ENCODE peak calls at places on chromosomes 11 and 22, in four cellular contexts. One of them, this sample, is unnamed.

GRCh38 chr11:8258771-8259170 is 4.9 kb downstream of the LMO1 start:
- DNase-seq in left ventricle myocardium inferior: no peak
- DNase-seq in kidney epithelial cell: peak
- DNase-seq in astrocyte of the spinal cord: peak
- DNase-seq in this sample: peak

GRCh38 chr11:92413757-92414513 is 189.3 kb downstream of the FAT3 start:
- DNase-seq in left ventricle myocardium inferior: no peak
- DNase-seq in kidney epithelial cell: no peak
- DNase-seq in astrocyte of the spinal cord: no peak
- DNase-seq in this sample: no peak

GRCh38 chr11:57248780-57249383 is 11.8 kb upstream of the APLNR start:
- DNase-seq in astrocyte of the spinal cord: peak
- DNase-seq in kidney epithelial cell: no peak
- DNase-seq in left ventricle myocardium inferior: peak
- DNase-seq in this sample: peak

GRCh38 chr11:128379587-128380279 is 207.6 kb downstream of the ETS1 start:
- DNase-seq in kidney epithelial cell: no peak
- DNase-seq in astrocyte of the spinal cord: no peak
- DNase-seq in left ventricle myocardium inferior: no peak
- DNase-seq in this sample: no peak

GRCh38 chr22:23690713-23691112 is at the start of gene RGL4:
- DNase-seq in kidney epithelial cell: no peak
- DNase-seq in left ventricle myocardium inferior: no peak
- DNase-seq in astrocyte of the spinal cord: no peak
- DNase-seq in this sample: no peak

GRCh38 chr11:1546536-1547466 is 25.3 kb downstream of the DUSP8 start:
- DNase-seq in astrocyte of the spinal cord: no peak
- DNase-seq in left ventricle myocardium inferior: no peak
- DNase-seq in kidney epithelial cell: no peak
- DNase-seq in this sample: peak

GRCh38 chr22:39284983-39285382 is 34.4 kb downstream of the RPL3 start:
- DNase-seq in kidney epithelial cell: no peak
- DNase-seq in left ventricle myocardium inferior: no peak
- DNase-seq in astrocyte of the spinal cord: no peak
- DNase-seq in this sample: no peak

GRCh38 chr11:132312616-132313210 is 942.3 kb downstream of the NTM start:
- DNase-seq in kidney epithelial cell: no peak
- DNase-seq in astrocyte of the spinal cord: peak
- DNase-seq in left ventricle myocardium inferior: no peak
- DNase-seq in this sample: peak

GRCh38 chr11:68956142-68956541 is 24.6 kb downstream of the MRGPRD start:
- DNase-seq in astrocyte of the spinal cord: no peak
- DNase-seq in left ventricle myocardium inferior: no peak
- DNase-seq in kidney epithelial cell: no peak
- DNase-seq in this sample: no peak

GRCh38 chr11:113274708-113275582 is 39.4 kb upstream of the TTC12 start:
- DNase-seq in kidney epithelial cell: no peak
- DNase-seq in astrocyte of the spinal cord: no peak
- DNase-seq in left ventricle myocardium inferior: no peak
- DNase-seq in this sample: no peak
- TF ChIP-seq CTCF in kidney epithelial cell: peak
- TF ChIP-seq CTCF in astrocyte of the spinal cord: peak
- TF ChIP-seq CTCF in left ventricle myocardium inferior: peak
- TF ChIP-seq CTCF in this sample: no peak

DNA sequence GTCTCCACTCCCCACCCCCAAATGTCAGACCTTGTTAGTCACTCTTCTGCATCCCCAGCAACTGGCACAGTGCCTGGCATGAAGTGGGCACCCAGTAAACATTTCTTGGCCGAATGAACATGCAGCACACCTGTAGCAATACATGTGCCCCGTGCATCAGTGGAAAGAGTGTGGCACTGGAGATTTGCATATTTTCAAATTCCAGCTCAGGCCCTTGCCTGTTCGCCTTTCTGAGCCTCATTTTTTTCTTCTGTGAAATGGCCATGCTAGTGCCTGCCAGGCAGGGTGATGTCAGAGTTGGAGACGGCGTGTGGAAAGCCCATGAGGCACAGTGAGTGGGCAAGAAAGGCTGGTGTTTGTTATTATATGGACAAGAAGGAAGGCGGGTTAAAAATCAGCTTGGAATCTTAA is 38.7 kb downstream of the CD82 start:
- DNase-seq in left ventricle myocardium inferior: no peak
- DNase-seq in kidney epithelial cell: no peak
- DNase-seq in astrocyte of the spinal cord: no peak
- DNase-seq in this sample: no peak
- H3K4me3 ChIP-seq in left ventricle myocardium inferior: no peak
- H3K4me3 ChIP-seq in kidney epithelial cell: no peak
- H3K4me3 ChIP-seq in astrocyte of the spinal cord: no peak
- H3K4me3 ChIP-seq in this sample: no peak

GRCh38 chr11:70761094-70761905 is 363.0 kb downstream of the CTTN start:
- DNase-seq in astrocyte of the spinal cord: no peak
- DNase-seq in kidney epithelial cell: no peak
- DNase-seq in left ventricle myocardium inferior: no peak
- DNase-seq in this sample: no peak
- TF ChIP-seq CTCF in astrocyte of the spinal cord: no peak
- TF ChIP-seq CTCF in kidney epithelial cell: no peak
- TF ChIP-seq CTCF in left ventricle myocardium inferior: no peak
- TF ChIP-seq CTCF in this sample: no peak

GRCh38 chr11:86610559-86611341 is 61.7 kb downstream of the ME3 start:
- DNase-seq in astrocyte of the spinal cord: no peak
- DNase-seq in left ventricle myocardium inferior: no peak
- DNase-seq in kidney epithelial cell: no peak
- DNase-seq in this sample: peak
- H3K4me3 ChIP-seq in astrocyte of the spinal cord: no peak
- H3K4me3 ChIP-seq in left ventricle myocardium inferior: no peak
- H3K4me3 ChIP-seq in kidney epithelial cell: no peak
- H3K4me3 ChIP-seq in this sample: no peak

GRCh38 chr22:27331526-27332281 is 469.9 kb downstream of the MN1 start:
- DNase-seq in left ventricle myocardium inferior: peak
- DNase-seq in astrocyte of the spinal cord: peak
- DNase-seq in kidney epithelial cell: no peak
- DNase-seq in this sample: peak

GRCh38 chr22:27327497-27327896 is 474.1 kb downstream of the MN1 start:
- DNase-seq in left ventricle myocardium inferior: no peak
- DNase-seq in kidney epithelial cell: no peak
- DNase-seq in astrocyte of the spinal cord: no peak
- DNase-seq in this sample: no peak

GRCh38 chr22:27329471-27329870 is 472.1 kb downstream of the MN1 start:
- DNase-seq in left ventricle myocardium inferior: no peak
- DNase-seq in astrocyte of the spinal cord: no peak
- DNase-seq in kidney epithelial cell: no peak
- DNase-seq in this sample: no peak

GRCh38 chr22:27329966-27330645 is 471.4 kb downstream of the MN1 start:
- DNase-seq in astrocyte of the spinal cord: no peak
- DNase-seq in left ventricle myocardium inferior: no peak
- DNase-seq in kidney epithelial cell: no peak
- DNase-seq in this sample: no peak

DNA sequence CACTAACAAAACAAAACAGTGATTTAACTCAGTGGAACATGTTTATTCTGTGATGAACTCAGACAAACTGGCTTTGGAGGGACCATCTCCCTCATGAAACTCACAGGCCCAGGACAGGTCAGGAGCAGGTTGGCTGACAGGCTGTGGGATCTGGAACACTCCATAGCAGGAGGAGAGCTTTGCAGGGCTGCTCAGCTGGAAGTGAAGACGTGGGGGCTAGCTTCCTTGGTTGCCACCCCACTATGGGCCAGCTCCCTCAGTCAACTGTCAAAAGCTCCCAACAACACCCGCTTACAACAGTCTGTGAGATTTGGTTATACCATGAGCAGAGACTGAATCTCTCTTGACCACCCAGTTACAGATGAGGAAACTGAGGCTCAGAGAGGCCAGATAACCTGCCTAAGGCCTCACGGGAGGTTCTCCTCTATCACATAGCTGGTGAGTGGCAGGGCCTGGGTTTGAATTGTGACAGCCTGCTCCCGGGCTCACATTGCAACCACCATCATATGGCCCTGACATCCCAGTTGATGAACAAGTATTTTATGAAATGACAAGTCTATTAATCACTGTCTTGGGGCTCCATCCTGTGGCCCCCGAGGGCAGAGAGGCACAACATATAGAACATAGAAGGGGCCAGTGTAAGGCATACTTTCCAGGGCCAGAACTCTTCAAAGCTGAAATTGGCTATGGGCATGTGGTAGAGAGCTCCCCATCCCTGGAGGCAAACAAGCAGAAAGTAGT is 473.4 kb downstream of the MN1 start:
- DNase-seq in kidney epithelial cell: no peak
- DNase-seq in left ventricle myocardium inferior: no peak
- DNase-seq in astrocyte of the spinal cord: no peak
- DNase-seq in this sample: peak
- TF ChIP-seq CTCF in kidney epithelial cell: no peak
- TF ChIP-seq CTCF in left ventricle myocardium inferior: no peak
- TF ChIP-seq CTCF in astrocyte of the spinal cord: no peak
- TF ChIP-seq CTCF in this sample: no peak

GRCh38 chr11:33642461-33643166 is 58.0 kb downstream of the C11orf91 start:
- DNase-seq in left ventricle myocardium inferior: no peak
- DNase-seq in kidney epithelial cell: no peak
- DNase-seq in astrocyte of the spinal cord: no peak
- DNase-seq in this sample: no peak
- H3K4me3 ChIP-seq in left ventricle myocardium inferior: no peak
- H3K4me3 ChIP-seq in kidney epithelial cell: no peak
- H3K4me3 ChIP-seq in astrocyte of the spinal cord: no peak
- H3K4me3 ChIP-seq in this sample: no peak

GRCh38 chr11:126857860-126858808 is 142.4 kb downstream of the KIRREL3 start:
- DNase-seq in left ventricle myocardium inferior: no peak
- DNase-seq in astrocyte of the spinal cord: peak
- DNase-seq in kidney epithelial cell: no peak
- DNase-seq in this sample: peak

GRCh38 chr11:126864934-126865333 is 135.6 kb downstream of the KIRREL3 start:
- DNase-seq in kidney epithelial cell: no peak
- DNase-seq in astrocyte of the spinal cord: no peak
- DNase-seq in left ventricle myocardium inferior: no peak
- DNase-seq in this sample: no peak

GRCh38 chr11:126863294-126863997 is 137.1 kb downstream of the KIRREL3 start:
- DNase-seq in left ventricle myocardium inferior: no peak
- DNase-seq in kidney epithelial cell: no peak
- DNase-seq in astrocyte of the spinal cord: no peak
- DNase-seq in this sample: no peak

GRCh38 chr11:126861796-126862195 is 138.8 kb downstream of the KIRREL3 start:
- DNase-seq in left ventricle myocardium inferior: no peak
- DNase-seq in astrocyte of the spinal cord: no peak
- DNase-seq in kidney epithelial cell: no peak
- DNase-seq in this sample: no peak

GRCh38 chr11:126862664-126863247 is 137.8 kb downstream of the KIRREL3 start:
- DNase-seq in left ventricle myocardium inferior: no peak
- DNase-seq in astrocyte of the spinal cord: no peak
- DNase-seq in kidney epithelial cell: no peak
- DNase-seq in this sample: no peak
- TF ChIP-seq CTCF in left ventricle myocardium inferior: no peak
- TF ChIP-seq CTCF in astrocyte of the spinal cord: no peak
- TF ChIP-seq CTCF in kidney epithelial cell: peak
- TF ChIP-seq CTCF in this sample: no peak

GRCh38 chr11:65391007-65391406 is 4.6 kb downstream of the FRMD8 start:
- DNase-seq in kidney epithelial cell: no peak
- DNase-seq in left ventricle myocardium inferior: peak
- DNase-seq in astrocyte of the spinal cord: peak
- DNase-seq in this sample: peak
- H3K4me3 ChIP-seq in kidney epithelial cell: no peak
- H3K4me3 ChIP-seq in left ventricle myocardium inferior: peak
- H3K4me3 ChIP-seq in astrocyte of the spinal cord: peak
- H3K4me3 ChIP-seq in this sample: peak

GRCh38 chr22:25334091-25334490 is 114.7 kb downstream of the CRYBB2 start:
- DNase-seq in kidney epithelial cell: no peak
- DNase-seq in left ventricle myocardium inferior: peak
- DNase-seq in astrocyte of the spinal cord: no peak
- DNase-seq in this sample: peak
- TF ChIP-seq CTCF in kidney epithelial cell: peak
- TF ChIP-seq CTCF in left ventricle myocardium inferior: peak
- TF ChIP-seq CTCF in astrocyte of the spinal cord: peak
- TF ChIP-seq CTCF in this sample: peak

GRCh38 chr22:48698618-48699017 is 1129.1 kb downstream of the BRD1 start:
- DNase-seq in kidney epithelial cell: no peak
- DNase-seq in astrocyte of the spinal cord: no peak
- DNase-seq in left ventricle myocardium inferior: no peak
- DNase-seq in this sample: no peak

GRCh38 chr22:48700566-48701295 is 1126.9 kb downstream of the BRD1 start:
- DNase-seq in left ventricle myocardium inferior: no peak
- DNase-seq in astrocyte of the spinal cord: no peak
- DNase-seq in kidney epithelial cell: no peak
- DNase-seq in this sample: no peak

GRCh38 chr22:48697694-48698276 is 1129.9 kb downstream of the BRD1 start:
- DNase-seq in left ventricle myocardium inferior: no peak
- DNase-seq in astrocyte of the spinal cord: no peak
- DNase-seq in kidney epithelial cell: no peak
- DNase-seq in this sample: no peak

GRCh38 chr22:48700180-48700565 is 1127.5 kb downstream of the BRD1 start:
- DNase-seq in kidney epithelial cell: no peak
- DNase-seq in astrocyte of the spinal cord: no peak
- DNase-seq in left ventricle myocardium inferior: no peak
- DNase-seq in this sample: no peak

GRCh38 chr22:48699531-48699930 is 1128.1 kb downstream of the BRD1 start:
- DNase-seq in kidney epithelial cell: no peak
- DNase-seq in left ventricle myocardium inferior: no peak
- DNase-seq in astrocyte of the spinal cord: no peak
- DNase-seq in this sample: no peak
- H3K4me3 ChIP-seq in kidney epithelial cell: no peak
- H3K4me3 ChIP-seq in left ventricle myocardium inferior: no peak
- H3K4me3 ChIP-seq in astrocyte of the spinal cord: no peak
- H3K4me3 ChIP-seq in this sample: no peak

This sample was measured in cardiac fibroblast.